ENCODE peak calls at places on chromosomes 7 and 10, in ten cellular contexts. One of them, this sample, is unnamed.

GRCh38 chr7:73449422-73449821 is 15.8 kb downstream of the FZD9 start:
- DNase-seq in left cardiac atrium: no peak
- DNase-seq in aorta: no peak
- DNase-seq in heart left ventricle: no peak
- DNase-seq in fibroblast of lung: no peak
- DNase-seq in NCI-H345: peak; percentile 95
- DNase-seq in nephron progenitor cell: no peak
- DNase-seq in effector memory CD4-positive, alpha-beta T cell: no peak
- DNase-seq in T47D: no peak
- DNase-seq in epithelial cell of prostate: no peak
- DNase-seq in this sample: no peak

GRCh38 chr7:131786204-131786603 is 229.8 kb upstream of the PODXL start:
- DNase-seq in left cardiac atrium: no peak
- DNase-seq in aorta: no peak
- DNase-seq in heart left ventricle: no peak
- DNase-seq in fibroblast of lung: no peak
- DNase-seq in NCI-H345: no peak
- DNase-seq in nephron progenitor cell: no peak
- DNase-seq in effector memory CD4-positive, alpha-beta T cell: no peak
- DNase-seq in T47D: no peak
- DNase-seq in epithelial cell of prostate: no peak
- DNase-seq in this sample: peak; percentile 38

GRCh38 chr10:45395554-45395953 is 21.5 kb downstream of the ALOX5 start:
- DNase-seq in left cardiac atrium: no peak
- DNase-seq in aorta: no peak
- DNase-seq in heart left ventricle: no peak
- DNase-seq in fibroblast of lung: no peak
- DNase-seq in NCI-H345: no peak
- DNase-seq in nephron progenitor cell: no peak
- DNase-seq in effector memory CD4-positive, alpha-beta T cell: no peak
- DNase-seq in T47D: no peak
- DNase-seq in epithelial cell of prostate: no peak
- DNase-seq in this sample: no peak

GRCh38 chr7:124992881-124993562 is 63.4 kb upstream of the POT1 start:
- DNase-seq in left cardiac atrium: no peak
- DNase-seq in aorta: peak; percentile 77
- DNase-seq in heart left ventricle: no peak
- DNase-seq in fibroblast of lung: peak; percentile 95
- DNase-seq in NCI-H345: no peak
- DNase-seq in nephron progenitor cell: no peak
- DNase-seq in effector memory CD4-positive, alpha-beta T cell: no peak
- DNase-seq in T47D: no peak
- DNase-seq in epithelial cell of prostate: peak; percentile 60
- DNase-seq in this sample: no peak

GRCh38 chr7:46281071-46281470 is 360.0 kb upstream of the IGFBP3 start:
- DNase-seq in left cardiac atrium: no peak
- DNase-seq in aorta: no peak
- DNase-seq in heart left ventricle: no peak
- DNase-seq in fibroblast of lung: no peak
- DNase-seq in NCI-H345: no peak
- DNase-seq in nephron progenitor cell: no peak
- DNase-seq in effector memory CD4-positive, alpha-beta T cell: no peak
- DNase-seq in T47D: peak; percentile 7
- DNase-seq in epithelial cell of prostate: no peak
- DNase-seq in this sample: no peak

GRCh38 chr7:99953649-99954048 is 22.2 kb downstream of the AZGP1 start:
- DNase-seq in left cardiac atrium: peak; percentile 48
- DNase-seq in aorta: no peak
- DNase-seq in heart left ventricle: no peak
- DNase-seq in fibroblast of lung: peak; percentile 11
- DNase-seq in NCI-H345: no peak
- DNase-seq in nephron progenitor cell: no peak
- DNase-seq in effector memory CD4-positive, alpha-beta T cell: no peak
- DNase-seq in T47D: no peak
- DNase-seq in epithelial cell of prostate: peak; percentile 62
- DNase-seq in this sample: no peak

GRCh38 chr10:59959619-59960018 is 53.3 kb upstream of the CCDC6 start:
- DNase-seq in left cardiac atrium: no peak
- DNase-seq in aorta: no peak
- DNase-seq in heart left ventricle: no peak
- DNase-seq in fibroblast of lung: no peak
- DNase-seq in NCI-H345: no peak
- DNase-seq in nephron progenitor cell: no peak
- DNase-seq in effector memory CD4-positive, alpha-beta T cell: no peak
- DNase-seq in T47D: no peak
- DNase-seq in epithelial cell of prostate: no peak
- DNase-seq in this sample: no peak

GRCh38 chr7:99383791-99384370 is 9.4 kb downstream of the ARPC1B start:
- DNase-seq in left cardiac atrium: no peak
- DNase-seq in aorta: no peak
- DNase-seq in heart left ventricle: no peak
- DNase-seq in fibroblast of lung: no peak
- DNase-seq in NCI-H345: no peak
- DNase-seq in nephron progenitor cell: no peak
- DNase-seq in effector memory CD4-positive, alpha-beta T cell: no peak
- DNase-seq in T47D: no peak
- DNase-seq in epithelial cell of prostate: no peak
- DNase-seq in this sample: no peak

GRCh38 chr10:8591619-8592018 is 537.1 kb downstream of the GATA3 start:
- DNase-seq in left cardiac atrium: no peak
- DNase-seq in aorta: no peak
- DNase-seq in heart left ventricle: no peak
- DNase-seq in fibroblast of lung: no peak
- DNase-seq in NCI-H345: no peak
- DNase-seq in nephron progenitor cell: no peak
- DNase-seq in effector memory CD4-positive, alpha-beta T cell: no peak
- DNase-seq in T47D: no peak
- DNase-seq in epithelial cell of prostate: no peak
- DNase-seq in this sample: no peak

GRCh38 chr7:39951156-39951942 is 1.3 kb downstream of the CDK13 start:
- DNase-seq in left cardiac atrium: peak; percentile 53
- DNase-seq in aorta: peak; percentile 80
- DNase-seq in heart left ventricle: peak; percentile 64
- DNase-seq in fibroblast of lung: peak; percentile 62
- DNase-seq in NCI-H345: peak; percentile 37
- DNase-seq in nephron progenitor cell: peak; percentile 74
- DNase-seq in effector memory CD4-positive, alpha-beta T cell: peak; percentile 44
- DNase-seq in T47D: peak; percentile 34
- DNase-seq in epithelial cell of prostate: no peak
- DNase-seq in this sample: no peak

GRCh38 chr7:159099711-159100231 is 44.9 kb downstream of the VIPR2 start:
- DNase-seq in left cardiac atrium: no peak
- DNase-seq in aorta: peak; percentile 55
- DNase-seq in heart left ventricle: peak; percentile 1
- DNase-seq in fibroblast of lung: no peak
- DNase-seq in NCI-H345: no peak
- DNase-seq in nephron progenitor cell: no peak
- DNase-seq in effector memory CD4-positive, alpha-beta T cell: no peak
- DNase-seq in T47D: no peak
- DNase-seq in epithelial cell of prostate: no peak
- DNase-seq in this sample: no peak

GRCh38 chr10:35016009-35016408 is 74.1 kb downstream of the CUL2 start:
- DNase-seq in left cardiac atrium: no peak
- DNase-seq in aorta: no peak
- DNase-seq in heart left ventricle: no peak
- DNase-seq in fibroblast of lung: no peak
- DNase-seq in NCI-H345: no peak
- DNase-seq in nephron progenitor cell: no peak
- DNase-seq in effector memory CD4-positive, alpha-beta T cell: no peak
- DNase-seq in T47D: no peak
- DNase-seq in epithelial cell of prostate: no peak
- DNase-seq in this sample: no peak

GRCh38 chr10:43292745-43293676 is 26.1 kb upstream of the RASGEF1A start:
- DNase-seq in left cardiac atrium: peak; percentile 59
- DNase-seq in aorta: no peak
- DNase-seq in heart left ventricle: peak; percentile 23
- DNase-seq in fibroblast of lung: peak; percentile 29
- DNase-seq in NCI-H345: peak; percentile 48
- DNase-seq in nephron progenitor cell: peak; percentile 39
- DNase-seq in effector memory CD4-positive, alpha-beta T cell: no peak
- DNase-seq in T47D: peak; percentile 69
- DNase-seq in epithelial cell of prostate: no peak
- DNase-seq in this sample: no peak

GRCh38 chr7:47455872-47456185 is 126.1 kb downstream of the TNS3 start:
- DNase-seq in left cardiac atrium: no peak
- DNase-seq in aorta: no peak
- DNase-seq in heart left ventricle: no peak
- DNase-seq in fibroblast of lung: no peak
- DNase-seq in NCI-H345: no peak
- DNase-seq in nephron progenitor cell: no peak
- DNase-seq in effector memory CD4-positive, alpha-beta T cell: no peak
- DNase-seq in T47D: no peak
- DNase-seq in epithelial cell of prostate: no peak
- DNase-seq in this sample: no peak

GRCh38 chr10:17607603-17608332 is 9.4 kb downstream of the HACD1 start:
- DNase-seq in left cardiac atrium: no peak
- DNase-seq in aorta: no peak
- DNase-seq in heart left ventricle: no peak
- DNase-seq in fibroblast of lung: peak; percentile 47
- DNase-seq in NCI-H345: peak; percentile 10
- DNase-seq in nephron progenitor cell: peak; percentile 15
- DNase-seq in effector memory CD4-positive, alpha-beta T cell: no peak
- DNase-seq in T47D: peak; percentile 42
- DNase-seq in epithelial cell of prostate: no peak
- DNase-seq in this sample: no peak

GRCh38 chr7:34991938-34992840 is 45.1 kb downstream of the DPY19L1 start:
- DNase-seq in left cardiac atrium: peak; percentile 29
- DNase-seq in aorta: no peak
- DNase-seq in heart left ventricle: no peak
- DNase-seq in fibroblast of lung: peak; percentile 67
- DNase-seq in NCI-H345: no peak
- DNase-seq in nephron progenitor cell: no peak
- DNase-seq in effector memory CD4-positive, alpha-beta T cell: peak; percentile 9
- DNase-seq in T47D: no peak
- DNase-seq in epithelial cell of prostate: no peak
- DNase-seq in this sample: no peak

GRCh38 chr10:122665946-122666345 is 33.7 kb downstream of the C10orf120 start:
- DNase-seq in left cardiac atrium: no peak
- DNase-seq in aorta: no peak
- DNase-seq in heart left ventricle: no peak
- DNase-seq in fibroblast of lung: no peak
- DNase-seq in NCI-H345: no peak
- DNase-seq in nephron progenitor cell: no peak
- DNase-seq in effector memory CD4-positive, alpha-beta T cell: no peak
- DNase-seq in T47D: no peak
- DNase-seq in epithelial cell of prostate: no peak
- DNase-seq in this sample: no peak

GRCh38 chr10:3719024-3719843 is 65.8 kb downstream of the KLF6 start:
- DNase-seq in left cardiac atrium: no peak
- DNase-seq in aorta: no peak
- DNase-seq in heart left ventricle: no peak
- DNase-seq in fibroblast of lung: no peak
- DNase-seq in NCI-H345: no peak
- DNase-seq in nephron progenitor cell: no peak
- DNase-seq in effector memory CD4-positive, alpha-beta T cell: no peak
- DNase-seq in T47D: no peak
- DNase-seq in epithelial cell of prostate: no peak
- DNase-seq in this sample: no peak

GRCh38 chr10:103678104-103678526 is 177.3 kb downstream of the SH3PXD2A start:
- DNase-seq in left cardiac atrium: peak; percentile 87
- DNase-seq in aorta: peak; percentile 89
- DNase-seq in heart left ventricle: peak; percentile 88
- DNase-seq in fibroblast of lung: peak; percentile 91
- DNase-seq in NCI-H345: no peak
- DNase-seq in nephron progenitor cell: peak; percentile 68
- DNase-seq in effector memory CD4-positive, alpha-beta T cell: peak; percentile 79
- DNase-seq in T47D: no peak
- DNase-seq in epithelial cell of prostate: no peak
- DNase-seq in this sample: no peak

GRCh38 chr10:73991846-73992245 is 6.1 kb upstream of the VCL start:
- DNase-seq in left cardiac atrium: no peak
- DNase-seq in aorta: no peak
- DNase-seq in heart left ventricle: no peak
- DNase-seq in fibroblast of lung: no peak
- DNase-seq in NCI-H345: no peak
- DNase-seq in nephron progenitor cell: no peak
- DNase-seq in effector memory CD4-positive, alpha-beta T cell: peak; percentile 66
- DNase-seq in T47D: no peak
- DNase-seq in epithelial cell of prostate: no peak
- DNase-seq in this sample: no peak

GRCh38 chr7:26675143-26675887 is 189.1 kb downstream of the SKAP2 start:
- DNase-seq in left cardiac atrium: no peak
- DNase-seq in aorta: no peak
- DNase-seq in heart left ventricle: no peak
- DNase-seq in fibroblast of lung: peak; percentile 20
- DNase-seq in NCI-H345: no peak
- DNase-seq in nephron progenitor cell: no peak
- DNase-seq in effector memory CD4-positive, alpha-beta T cell: no peak
- DNase-seq in T47D: no peak
- DNase-seq in epithelial cell of prostate: peak; percentile 22
- DNase-seq in this sample: no peak

GRCh38 chr10:34834274-34834673 is 19.2 kb upstream of the PARD3 start:
- DNase-seq in left cardiac atrium: no peak
- DNase-seq in aorta: no peak
- DNase-seq in heart left ventricle: no peak
- DNase-seq in fibroblast of lung: no peak
- DNase-seq in NCI-H345: no peak
- DNase-seq in nephron progenitor cell: no peak
- DNase-seq in effector memory CD4-positive, alpha-beta T cell: no peak
- DNase-seq in T47D: no peak
- DNase-seq in epithelial cell of prostate: no peak
- DNase-seq in this sample: no peak

GRCh38 chr7:98398567-98399372 is 2.1 kb downstream of the BAIAP2L1 start:
- DNase-seq in left cardiac atrium: no peak
- DNase-seq in aorta: no peak
- DNase-seq in heart left ventricle: no peak
- DNase-seq in fibroblast of lung: no peak
- DNase-seq in NCI-H345: no peak
- DNase-seq in nephron progenitor cell: no peak
- DNase-seq in effector memory CD4-positive, alpha-beta T cell: no peak
- DNase-seq in T47D: no peak
- DNase-seq in epithelial cell of prostate: no peak
- DNase-seq in this sample: no peak

GRCh38 chr10:70901276-70901878 is 13.0 kb upstream of the PCBD1 start:
- DNase-seq in left cardiac atrium: peak; percentile 12
- DNase-seq in aorta: no peak
- DNase-seq in heart left ventricle: no peak
- DNase-seq in fibroblast of lung: no peak
- DNase-seq in NCI-H345: no peak
- DNase-seq in nephron progenitor cell: no peak
- DNase-seq in effector memory CD4-positive, alpha-beta T cell: no peak
- DNase-seq in T47D: no peak
- DNase-seq in epithelial cell of prostate: no peak
- DNase-seq in this sample: no peak

GRCh38 chr10:127033569-127034175 is 128.4 kb downstream of the DOCK1 start:
- DNase-seq in left cardiac atrium: no peak
- DNase-seq in aorta: no peak
- DNase-seq in heart left ventricle: no peak
- DNase-seq in fibroblast of lung: no peak
- DNase-seq in NCI-H345: no peak
- DNase-seq in nephron progenitor cell: no peak
- DNase-seq in effector memory CD4-positive, alpha-beta T cell: no peak
- DNase-seq in T47D: no peak
- DNase-seq in epithelial cell of prostate: no peak
- DNase-seq in this sample: no peak

GRCh38 chr10:112307631-112308502 is 24.7 kb downstream of the TECTB start:
- DNase-seq in left cardiac atrium: no peak
- DNase-seq in aorta: no peak
- DNase-seq in heart left ventricle: no peak
- DNase-seq in fibroblast of lung: peak; percentile 14
- DNase-seq in NCI-H345: no peak
- DNase-seq in nephron progenitor cell: peak; percentile 38
- DNase-seq in effector memory CD4-positive, alpha-beta T cell: no peak
- DNase-seq in T47D: peak; percentile 42
- DNase-seq in epithelial cell of prostate: no peak
- DNase-seq in this sample: no peak

GRCh38 chr10:102421645-102422585 is 1.3 kb downstream of the FBXL15 start:
- DNase-seq in left cardiac atrium: no peak
- DNase-seq in aorta: no peak
- DNase-seq in heart left ventricle: no peak
- DNase-seq in fibroblast of lung: no peak
- DNase-seq in NCI-H345: no peak
- DNase-seq in nephron progenitor cell: peak; percentile 51
- DNase-seq in effector memory CD4-positive, alpha-beta T cell: no peak
- DNase-seq in T47D: no peak
- DNase-seq in epithelial cell of prostate: no peak
- DNase-seq in this sample: no peak

GRCh38 chr10:3889961-3890522 is 105.0 kb upstream of the KLF6 start:
- DNase-seq in left cardiac atrium: no peak
- DNase-seq in aorta: no peak
- DNase-seq in heart left ventricle: no peak
- DNase-seq in fibroblast of lung: peak; percentile 95
- DNase-seq in NCI-H345: no peak
- DNase-seq in nephron progenitor cell: no peak
- DNase-seq in effector memory CD4-positive, alpha-beta T cell: no peak
- DNase-seq in T47D: no peak
- DNase-seq in epithelial cell of prostate: no peak
- DNase-seq in this sample: no peak

This sample was measured in DMS 273 treated with DMSO at 0.1 percent for 48 hours.